ENCODE peak calls at places on chromosome 14, in nine cellular contexts. One of them, this sample, is unnamed. For H3K4me1, the result is how much of the 10 kb centered on the place peaks cover.

GRCh38 chr14:72675126-72675525 is 218.8 kb downstream of the DPF3 start:
- DNase-seq in cardiac muscle cell: no peak
- DNase-seq in right atrium auricular region: no peak
- DNase-seq in lung: no peak
- DNase-seq in naive thymus-derived CD4-positive, alpha-beta T cell: no peak
- DNase-seq in left ventricle myocardium inferior: no peak
- DNase-seq in GM23338: no peak
- DNase-seq in thyroid gland: no peak
- DNase-seq in heart right ventricle: no peak
- DNase-seq in this sample: no peak

GRCh38 chr14:64733899-64734298 is 29.7 kb downstream of the PLEKHG3 start:
- DNase-seq in cardiac muscle cell: no peak
- DNase-seq in right atrium auricular region: no peak
- DNase-seq in lung: no peak
- DNase-seq in naive thymus-derived CD4-positive, alpha-beta T cell: no peak
- DNase-seq in left ventricle myocardium inferior: no peak
- DNase-seq in GM23338: no peak
- DNase-seq in thyroid gland: no peak
- DNase-seq in heart right ventricle: no peak
- DNase-seq in this sample: no peak

GRCh38 chr14:65230287-65230728 is 128.0 kb upstream of the MAX start:
- DNase-seq in cardiac muscle cell: peak
- DNase-seq in right atrium auricular region: peak
- DNase-seq in lung: peak
- DNase-seq in naive thymus-derived CD4-positive, alpha-beta T cell: no peak
- DNase-seq in left ventricle myocardium inferior: peak
- DNase-seq in GM23338: no peak
- DNase-seq in thyroid gland: peak
- DNase-seq in heart right ventricle: peak
- DNase-seq in this sample: peak

GRCh38 chr14:105529506-105530445 is 3.4 kb downstream of the TMEM121 start:
- DNase-seq in cardiac muscle cell: no peak
- DNase-seq in right atrium auricular region: no peak
- DNase-seq in lung: no peak
- DNase-seq in naive thymus-derived CD4-positive, alpha-beta T cell: peak
- DNase-seq in left ventricle myocardium inferior: no peak
- DNase-seq in GM23338: peak
- DNase-seq in thyroid gland: no peak
- DNase-seq in heart right ventricle: peak
- DNase-seq in this sample: no peak

GRCh38 chr14:67372833-67373232 is 12.7 kb downstream of the EIF2S1 start:
- DNase-seq in cardiac muscle cell: no peak
- DNase-seq in right atrium auricular region: no peak
- DNase-seq in lung: no peak
- DNase-seq in naive thymus-derived CD4-positive, alpha-beta T cell: no peak
- DNase-seq in left ventricle myocardium inferior: no peak
- DNase-seq in GM23338: no peak
- DNase-seq in thyroid gland: no peak
- DNase-seq in heart right ventricle: no peak
- DNase-seq in this sample: no peak

GRCh38 chr14:21723431-21724045 is 49.9 kb upstream of the OR4E1 start:
- DNase-seq in cardiac muscle cell: peak
- DNase-seq in right atrium auricular region: no peak
- DNase-seq in lung: no peak
- DNase-seq in naive thymus-derived CD4-positive, alpha-beta T cell: peak
- DNase-seq in left ventricle myocardium inferior: no peak
- DNase-seq in GM23338: peak
- DNase-seq in thyroid gland: no peak
- DNase-seq in heart right ventricle: no peak
- DNase-seq in this sample: no peak

GRCh38 chr14:88901199-88901588 is 76.7 kb downstream of the TTC8 start:
- DNase-seq in cardiac muscle cell: no peak
- DNase-seq in right atrium auricular region: no peak
- DNase-seq in lung: no peak
- DNase-seq in naive thymus-derived CD4-positive, alpha-beta T cell: no peak
- DNase-seq in left ventricle myocardium inferior: no peak
- DNase-seq in GM23338: no peak
- DNase-seq in thyroid gland: no peak
- DNase-seq in heart right ventricle: no peak
- DNase-seq in this sample: no peak

GRCh38 chr14:60977848-60978247 is 3.0 kb downstream of the TRMT5 start:
- DNase-seq in cardiac muscle cell: no peak
- DNase-seq in right atrium auricular region: no peak
- DNase-seq in lung: no peak
- DNase-seq in naive thymus-derived CD4-positive, alpha-beta T cell: no peak
- DNase-seq in left ventricle myocardium inferior: no peak
- DNase-seq in GM23338: no peak
- DNase-seq in thyroid gland: no peak
- DNase-seq in heart right ventricle: no peak
- DNase-seq in this sample: no peak

GRCh38 chr14:104105822-104106470 is 20.4 kb downstream of the ASPG start:
- DNase-seq in cardiac muscle cell: no peak
- DNase-seq in right atrium auricular region: no peak
- DNase-seq in lung: no peak
- DNase-seq in naive thymus-derived CD4-positive, alpha-beta T cell: no peak
- DNase-seq in left ventricle myocardium inferior: peak
- DNase-seq in GM23338: no peak
- DNase-seq in thyroid gland: peak
- DNase-seq in heart right ventricle: no peak
- DNase-seq in this sample: no peak

GRCh38 chr14:32201816-32202467 is at the start of gene RNU6-7:
- DNase-seq in cardiac muscle cell: peak
- DNase-seq in right atrium auricular region: no peak
- DNase-seq in lung: no peak
- DNase-seq in naive thymus-derived CD4-positive, alpha-beta T cell: peak
- DNase-seq in left ventricle myocardium inferior: peak
- DNase-seq in GM23338: peak
- DNase-seq in thyroid gland: peak
- DNase-seq in heart right ventricle: peak
- DNase-seq in this sample: no peak

GRCh38 chr14:22003471-22003870 is 329.9 kb upstream of the OR4E1 start:
- DNase-seq in cardiac muscle cell: no peak
- DNase-seq in right atrium auricular region: no peak
- DNase-seq in lung: no peak
- DNase-seq in naive thymus-derived CD4-positive, alpha-beta T cell: no peak
- DNase-seq in left ventricle myocardium inferior: no peak
- DNase-seq in GM23338: no peak
- DNase-seq in thyroid gland: no peak
- DNase-seq in heart right ventricle: no peak
- DNase-seq in this sample: no peak

DNA sequence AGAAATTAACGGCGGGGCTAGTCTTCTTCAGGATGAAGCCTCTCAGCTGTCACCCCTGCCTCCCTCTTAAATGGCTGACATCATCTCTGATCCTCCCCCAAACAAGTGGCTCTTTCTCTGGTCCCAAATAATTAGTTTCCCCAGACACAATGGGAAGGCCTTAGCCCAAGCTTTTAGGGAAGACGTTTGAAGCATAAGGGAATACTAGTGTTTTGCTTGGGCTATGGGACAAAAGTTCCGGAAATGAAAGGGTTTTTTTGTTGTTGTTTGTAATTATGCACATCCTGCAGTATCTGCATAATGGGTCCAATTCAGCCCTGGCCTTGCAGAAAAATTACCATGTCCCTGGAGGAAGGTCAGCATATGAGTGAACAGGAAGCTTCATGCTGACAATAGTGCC is 13.7 kb downstream of the STON2 start:
- DNase-seq in cardiac muscle cell: no peak
- DNase-seq in right atrium auricular region: no peak
- DNase-seq in lung: no peak
- DNase-seq in naive thymus-derived CD4-positive, alpha-beta T cell: no peak
- DNase-seq in left ventricle myocardium inferior: no peak
- DNase-seq in GM23338: peak
- DNase-seq in thyroid gland: no peak
- DNase-seq in heart right ventricle: no peak
- DNase-seq in this sample: no peak
- H3K27ac ChIP-seq in cardiac muscle cell: no peak
- H3K27ac ChIP-seq in right atrium auricular region: no peak
- H3K27ac ChIP-seq in lung: no peak
- H3K27ac ChIP-seq in naive thymus-derived CD4-positive, alpha-beta T cell: no peak
- H3K27ac ChIP-seq in left ventricle myocardium inferior: no peak
- H3K27ac ChIP-seq in GM23338: peak
- H3K27ac ChIP-seq in thyroid gland: peak
- H3K27ac ChIP-seq in heart right ventricle: no peak
- H3K27ac ChIP-seq in this sample: no peak

GRCh38 chr14:90514015-90514398 is 117.2 kb downstream of the CALM1 start:
- DNase-seq in cardiac muscle cell: no peak
- DNase-seq in right atrium auricular region: no peak
- DNase-seq in lung: no peak
- DNase-seq in naive thymus-derived CD4-positive, alpha-beta T cell: no peak
- DNase-seq in left ventricle myocardium inferior: no peak
- DNase-seq in GM23338: no peak
- DNase-seq in thyroid gland: no peak
- DNase-seq in heart right ventricle: no peak
- DNase-seq in this sample: no peak

GRCh38 chr14:90511795-90512331 is 115.0 kb downstream of the CALM1 start:
- DNase-seq in cardiac muscle cell: no peak
- DNase-seq in right atrium auricular region: no peak
- DNase-seq in lung: no peak
- DNase-seq in naive thymus-derived CD4-positive, alpha-beta T cell: no peak
- DNase-seq in left ventricle myocardium inferior: no peak
- DNase-seq in GM23338: no peak
- DNase-seq in thyroid gland: no peak
- DNase-seq in heart right ventricle: no peak
- DNase-seq in this sample: no peak

GRCh38 chr14:90513151-90514014 is 116.6 kb downstream of the CALM1 start:
- DNase-seq in cardiac muscle cell: no peak
- DNase-seq in right atrium auricular region: peak
- DNase-seq in lung: peak
- DNase-seq in naive thymus-derived CD4-positive, alpha-beta T cell: no peak
- DNase-seq in left ventricle myocardium inferior: peak
- DNase-seq in GM23338: peak
- DNase-seq in thyroid gland: peak
- DNase-seq in heart right ventricle: peak
- DNase-seq in this sample: peak

GRCh38 chr14:90511252-90511651 is 114.4 kb downstream of the CALM1 start:
- DNase-seq in cardiac muscle cell: no peak
- DNase-seq in right atrium auricular region: no peak
- DNase-seq in lung: no peak
- DNase-seq in naive thymus-derived CD4-positive, alpha-beta T cell: no peak
- DNase-seq in left ventricle myocardium inferior: no peak
- DNase-seq in GM23338: no peak
- DNase-seq in thyroid gland: no peak
- DNase-seq in heart right ventricle: no peak
- DNase-seq in this sample: no peak

GRCh38 chr14:90512332-90512951 is 115.6 kb downstream of the CALM1 start:
- DNase-seq in cardiac muscle cell: no peak
- DNase-seq in right atrium auricular region: no peak
- DNase-seq in lung: no peak
- DNase-seq in naive thymus-derived CD4-positive, alpha-beta T cell: no peak
- DNase-seq in left ventricle myocardium inferior: no peak
- DNase-seq in GM23338: no peak
- DNase-seq in thyroid gland: peak
- DNase-seq in heart right ventricle: no peak
- DNase-seq in this sample: no peak
- H3K4me1 ChIP-seq in cardiac muscle cell: under half
- H3K4me1 ChIP-seq in right atrium auricular region: under half
- H3K4me1 ChIP-seq in lung: under half
- H3K4me1 ChIP-seq in naive thymus-derived CD4-positive, alpha-beta T cell: under half
- H3K4me1 ChIP-seq in left ventricle myocardium inferior: under half
- H3K4me1 ChIP-seq in GM23338: under half
- H3K4me1 ChIP-seq in thyroid gland: under half
- H3K4me1 ChIP-seq in heart right ventricle: under half
- H3K4me1 ChIP-seq in this sample: under half

DNA sequence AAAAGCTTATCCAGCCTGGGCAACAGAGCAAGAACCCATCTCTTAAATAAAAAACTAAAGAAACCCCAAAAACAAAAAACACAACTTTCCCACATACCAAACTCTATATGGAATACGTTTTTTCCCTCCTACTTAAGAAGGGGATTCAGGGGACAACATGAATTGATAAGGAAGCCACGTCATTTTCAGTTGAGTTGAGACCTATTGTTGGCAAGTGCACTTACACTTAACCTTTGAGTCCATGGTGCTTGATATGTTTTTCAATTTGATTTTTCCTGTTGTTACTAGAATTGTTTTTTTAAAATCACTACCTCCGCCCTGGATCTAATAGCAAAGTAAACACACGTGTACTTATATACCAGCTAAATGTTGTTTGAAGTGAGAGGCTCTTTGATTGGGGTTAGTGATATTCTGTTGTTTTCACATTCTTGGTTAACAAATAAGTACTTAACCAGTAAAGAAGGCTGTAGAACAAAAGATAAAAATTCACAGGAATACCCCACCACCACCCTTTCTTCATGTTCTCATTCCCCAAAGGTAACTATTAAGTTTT is 2.0 kb downstream of the FAM177A1 start:
- DNase-seq in cardiac muscle cell: no peak
- DNase-seq in right atrium auricular region: no peak
- DNase-seq in lung: no peak
- DNase-seq in naive thymus-derived CD4-positive, alpha-beta T cell: no peak
- DNase-seq in left ventricle myocardium inferior: no peak
- DNase-seq in GM23338: no peak
- DNase-seq in thyroid gland: no peak
- DNase-seq in heart right ventricle: no peak
- DNase-seq in this sample: no peak
- H3K4me3 ChIP-seq in cardiac muscle cell: no peak
- H3K4me3 ChIP-seq in right atrium auricular region: no peak
- H3K4me3 ChIP-seq in lung: no peak
- H3K4me3 ChIP-seq in naive thymus-derived CD4-positive, alpha-beta T cell: no peak
- H3K4me3 ChIP-seq in left ventricle myocardium inferior: peak
- H3K4me3 ChIP-seq in GM23338: peak
- H3K4me3 ChIP-seq in thyroid gland: peak
- H3K4me3 ChIP-seq in heart right ventricle: no peak
- H3K4me3 ChIP-seq in this sample: no peak

DNA sequence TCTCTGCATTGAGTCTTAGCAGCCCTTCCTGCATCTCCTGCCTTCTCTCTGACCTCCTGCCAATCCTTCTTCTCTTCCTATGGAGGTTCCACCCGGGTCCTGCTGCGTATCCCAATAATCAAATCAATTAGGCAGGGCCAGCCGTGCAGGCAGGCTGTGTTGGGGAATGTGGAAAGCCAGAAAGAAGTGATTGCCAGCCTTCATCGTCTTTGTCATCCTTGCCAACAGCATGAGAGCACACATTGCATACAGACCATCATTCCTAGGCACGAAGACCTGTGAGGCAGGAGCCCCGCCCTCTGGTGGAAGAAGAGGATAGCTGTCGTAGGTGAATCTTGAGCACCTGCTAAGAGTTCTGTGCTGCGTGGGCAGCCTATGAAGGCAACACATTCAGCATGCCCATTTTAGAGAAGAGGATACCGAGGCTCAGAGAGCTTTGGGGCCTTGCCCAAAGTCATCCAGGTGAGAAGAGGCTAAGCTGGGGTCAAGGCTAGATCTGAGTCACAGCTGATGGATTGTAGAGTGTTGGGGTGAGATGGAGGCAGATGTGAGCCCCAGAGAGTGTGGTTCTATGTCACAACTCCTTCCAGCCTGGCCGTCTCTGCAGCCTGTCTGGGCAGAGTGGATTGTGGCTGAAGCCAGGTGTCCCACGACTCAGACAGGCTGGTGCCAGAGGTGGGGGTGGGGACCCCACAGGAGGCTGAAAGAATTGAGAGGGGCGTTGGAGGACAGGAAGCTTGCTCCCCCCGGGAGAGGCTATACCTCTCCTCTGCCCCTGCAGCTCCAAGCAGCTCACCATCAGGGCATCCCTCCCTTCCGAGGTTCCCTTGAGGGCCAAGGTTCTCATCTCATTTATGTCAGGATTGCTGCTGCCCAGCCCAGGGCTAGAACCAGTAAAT is 12.7 kb downstream of the C14orf132 start:
- DNase-seq in cardiac muscle cell: no peak
- DNase-seq in right atrium auricular region: no peak
- DNase-seq in lung: no peak
- DNase-seq in naive thymus-derived CD4-positive, alpha-beta T cell: peak
- DNase-seq in left ventricle myocardium inferior: no peak
- DNase-seq in GM23338: peak
- DNase-seq in thyroid gland: no peak
- DNase-seq in heart right ventricle: no peak
- DNase-seq in this sample: no peak
- H3K27ac ChIP-seq in cardiac muscle cell: no peak
- H3K27ac ChIP-seq in right atrium auricular region: no peak
- H3K27ac ChIP-seq in lung: no peak
- H3K27ac ChIP-seq in naive thymus-derived CD4-positive, alpha-beta T cell: no peak
- H3K27ac ChIP-seq in left ventricle myocardium inferior: no peak
- H3K27ac ChIP-seq in GM23338: no peak
- H3K27ac ChIP-seq in thyroid gland: no peak
- H3K27ac ChIP-seq in heart right ventricle: no peak
- H3K27ac ChIP-seq in this sample: no peak

This sample was measured in tibial nerve.